ENCODE peak calls at places on chromosome 15, in eight cellular contexts. O, E, S, V, W, T, L and U are unnamed samples.

GRCh38 chr15:38005949-38006800 is 71.7 kb downstream of the TMCO5A start:
- DNase-seq in V (peak), L (peak), W (peak), S (no peak), O (no peak), E (no peak), T (no peak), U (no peak)

GRCh38 chr15:22959451-22960101 is 20.6 kb downstream of the CYFIP1 start:
- DNase-seq in T (no peak), E (no peak), W (no peak), S (no peak), L (no peak), O (no peak), V (no peak), U (no peak)

GRCh38 chr15:56942118-56942517 is 23.7 kb downstream of the TCF12 start:
- DNase-seq in E (no peak), S (no peak), W (no peak), O (no peak), T (no peak), L (no peak), V (no peak), U (no peak)

GRCh38 chr15:77002436-77002835 is 7.5 kb downstream of the PSTPIP1 start:
- DNase-seq in E (no peak), V (no peak), W (no peak), S (no peak), L (peak), O (no peak), T (no peak), U (no peak)

GRCh38 chr15:90994059-90994416 is 297 bp downstream of the PRC1 start:
- DNase-seq in T (no peak), V (no peak), L (peak), O (no peak), W (peak), S (no peak), E (no peak), U (peak)

GRCh38 chr15:88193415-88193814 is 63.1 kb downstream of the NTRK3 start:
- DNase-seq in V (no peak), T (no peak), L (no peak), O (no peak), S (no peak), E (no peak), W (no peak), U (no peak)

GRCh38 chr15:29074045-29074444 is 188.3 kb downstream of the APBA2 start:
- DNase-seq in S (no peak), L (no peak), E (no peak), T (no peak), V (peak), O (no peak), W (no peak), U (no peak)

GRCh38 chr15:44836094-44836493 is 99.8 kb downstream of the TRIM69 start:
- DNase-seq in T (no peak), O (no peak), W (peak), V (no peak), S (no peak), L (no peak), E (no peak), U (no peak)

GRCh38 chr15:97995881-97996603 is 35.5 kb downstream of the ARRDC4 start:
- DNase-seq in E (no peak), O (peak), W (peak), V (no peak), L (peak), S (no peak), T (no peak), U (no peak)

GRCh38 chr15:100602822-100603393 is 519 bp downstream of the ASB7 start:
- DNase-seq in T (no peak), S (peak), O (no peak), V (peak), L (peak), E (peak), W (peak), U (peak)

GRCh38 chr15:100284701-100285100 is 57.1 kb downstream of the ADAMTS17 start:
- DNase-seq in L (no peak), W (no peak), T (no peak), S (no peak), E (no peak), O (no peak), V (no peak), U (no peak)

GRCh38 chr15:90482124-90483011 is 47.4 kb upstream of the CRTC3 start:
- DNase-seq in E (peak), O (peak), S (peak), L (peak), W (peak), V (peak), T (no peak), U (peak)

GRCh38 chr15:50415752-50416404 is 8.3 kb upstream of the USP8 start:
- DNase-seq in V (peak), L (no peak), T (no peak), O (no peak), W (no peak), S (no peak), E (no peak), U (no peak)

GRCh38 chr15:99450896-99451358 is 114.9 kb upstream of the MEF2A start:
- DNase-seq in E (peak), O (no peak), W (peak), L (no peak), S (no peak), T (no peak), V (no peak), U (no peak)